ENCODE peak calls at places on chromosomes 7 and 10, in eight cellular contexts. W is A549, K is fibroblast of pulmonary artery, B is astrocyte of the spinal cord, I is AG04450, Q is spleen, E is uterus, F is OCI-LY7. V is an unnamed sample.

GRCh38 chr7:46515844-46516590 is 594.9 kb upstream of the IGFBP3 start:
- DNase-seq in Q (no peak), I (no peak), K (no peak), F (no peak), B (no peak), W (no peak), E (no peak), V (no peak)

GRCh38 chr10:58291538-58292174 is 22.7 kb downstream of the CISD1 start:
- DNase-seq in E (no peak), Q (no peak), F (peak), B (peak), I (no peak), K (peak), W (peak), V (peak)

GRCh38 chr10:54854843-54855242 is 53.8 kb upstream of the PCDH15 start:
- DNase-seq in K (no peak), W (no peak), E (no peak), B (no peak), Q (no peak), F (no peak), I (no peak), V (no peak)

GRCh38 chr7:91286432-91286831 is 22.2 kb downstream of the FZD1 start:
- DNase-seq in W (no peak), K (no peak), I (no peak), F (no peak), B (no peak), Q (no peak), E (no peak), V (no peak)

GRCh38 chr10:1142596-1142995 is 86.4 kb downstream of the WDR37 start:
- DNase-seq in I (no peak), K (no peak), W (no peak), B (no peak), Q (no peak), F (peak), E (no peak), V (no peak)

GRCh38 chr10:32937824-32938482 is 20.1 kb downstream of the ITGB1 start:
- DNase-seq in I (no peak), F (no peak), Q (peak), K (peak), E (no peak), B (peak), W (peak), V (peak)

GRCh38 chr10:61130366-61130765 is 186.4 kb upstream of the RHOBTB1 start:
- DNase-seq in W (no peak), F (no peak), E (no peak), B (peak), I (no peak), Q (no peak), K (no peak), V (no peak)

GRCh38 chr10:77348082-77348481 is 289.5 kb downstream of the KCNMA1 start:
- DNase-seq in Q (no peak), B (peak), I (no peak), E (no peak), K (no peak), W (no peak), F (no peak), V (no peak)

GRCh38 chr10:68067508-68067907 is 7.6 kb downstream of the HERC4 start:
- DNase-seq in E (no peak), B (no peak), Q (no peak), W (no peak), I (no peak), F (no peak), K (no peak), V (no peak)

GRCh38 chr7:75915416-75916156 is 631 bp downstream of the POR start:
- DNase-seq in B (no peak), F (peak), E (peak), W (no peak), K (peak), I (no peak), Q (peak), V (peak)

GRCh38 chr7:132221356-132221755 is 354.9 kb downstream of the PLXNA4 start:
- DNase-seq in B (no peak), I (no peak), Q (no peak), E (no peak), F (no peak), K (no peak), W (no peak), V (no peak)

GRCh38 chr7:17300012-17300411 is 1.6 kb downstream of the AHR start:
- DNase-seq in Q (no peak), W (no peak), I (no peak), K (no peak), F (no peak), E (no peak), B (no peak), V (no peak)

GRCh38 chr10:4280481-4281206 is 495.6 kb upstream of the KLF6 start:
- DNase-seq in W (no peak), I (no peak), Q (no peak), F (no peak), E (no peak), K (peak), B (peak), V (peak)

GRCh38 chr10:63114031-63114814 is 18.9 kb upstream of the NRBF2 start:
- DNase-seq in F (no peak), K (peak), B (peak), E (peak), I (peak), Q (no peak), W (peak), V (no peak)

GRCh38 chr7:85516675-85517074 is 329.8 kb upstream of the SEMA3D start:
- DNase-seq in K (peak), Q (no peak), I (no peak), B (peak), W (no peak), E (no peak), F (no peak), V (no peak)

GRCh38 chr10:8412541-8412940 is 358.1 kb downstream of the GATA3 start:
- DNase-seq in Q (no peak), E (no peak), B (no peak), K (no peak), F (no peak), W (no peak), I (no peak), V (no peak)

GRCh38 chr7:117116221-117116620 is 162.9 kb downstream of the ST7 start:
- DNase-seq in I (no peak), Q (no peak), F (no peak), K (no peak), B (no peak), W (no peak), E (no peak), V (no peak)

GRCh38 chr10:27019827-27020226 is 80.5 kb downstream of the ANKRD26 start:
- DNase-seq in E (no peak), F (no peak), K (peak), I (no peak), B (no peak), Q (no peak), W (no peak), V (peak)

GRCh38 chr10:79409038-79410035 is 36.1 kb downstream of the ZCCHC24 start:
- DNase-seq in E (no peak), K (no peak), F (no peak), I (no peak), B (no peak), Q (peak), W (no peak), V (no peak)

GRCh38 chr10:113709221-113709838 is 29.6 kb downstream of the CASP7 start:
- DNase-seq in E (no peak), W (peak), B (peak), Q (no peak), K (peak), I (peak), F (no peak), V (peak)

GRCh38 chr7:17660116-17660515 is 280.2 kb downstream of the SNX13 start:
- DNase-seq in F (no peak), W (no peak), K (peak), I (peak), Q (no peak), E (no peak), B (peak), V (no peak)

GRCh38 chr7:98355250-98355538 is 45.7 kb downstream of the BAIAP2L1 start:
- DNase-seq in I (no peak), Q (no peak), K (no peak), F (no peak), B (no peak), E (no peak), W (no peak), V (no peak)

GRCh38 chr7:77561354-77561753 is 24.3 kb downstream of the PTPN12 start:
- DNase-seq in I (no peak), W (no peak), Q (no peak), F (no peak), B (no peak), E (no peak), K (no peak), V (no peak)

GRCh38 chr10:4947635-4948596 is 15.3 kb upstream of the AKR1C1 start:
- DNase-seq in I (peak), B (peak), F (no peak), Q (no peak), E (peak), K (peak), W (peak), V (peak)

GRCh38 chr7:119086026-119086425 is 861.5 kb downstream of the ANKRD7 start:
- DNase-seq in B (no peak), Q (no peak), I (no peak), F (no peak), K (no peak), E (no peak), W (no peak), V (no peak)

DNA sequence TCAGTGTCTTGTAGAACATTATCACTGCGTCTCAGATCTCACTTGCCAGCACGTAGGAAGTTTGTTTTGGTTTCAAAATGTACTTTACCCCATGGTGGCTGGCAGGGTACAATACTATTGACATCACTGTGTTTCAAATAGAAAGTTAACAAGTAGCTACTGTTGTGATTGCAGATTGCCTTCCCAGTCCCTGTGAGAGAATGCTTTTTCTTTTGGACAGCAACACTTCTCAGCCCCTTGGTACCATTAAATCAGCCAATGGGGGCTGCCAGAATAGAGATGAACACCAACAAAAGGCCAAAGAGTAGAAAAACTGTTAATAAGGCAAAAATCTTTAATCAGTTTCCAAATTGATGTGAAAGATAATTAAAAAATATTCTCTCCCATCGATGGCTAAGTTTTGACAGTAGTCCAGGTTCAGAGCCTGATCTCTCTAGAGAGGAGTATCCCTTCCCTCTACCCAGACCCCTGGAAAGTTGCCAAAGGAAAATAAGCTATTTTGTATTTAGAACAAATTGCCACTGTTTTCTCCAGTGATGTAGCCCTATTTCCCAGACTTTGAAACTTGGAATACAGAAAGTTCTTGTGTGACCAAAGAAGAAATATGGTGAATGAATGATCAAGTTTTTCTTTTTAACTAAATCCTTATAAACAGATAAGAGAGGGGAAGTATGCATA is 34.9 kb downstream of the SMNDC1 start:
- DNase-seq in B (peak), E (no peak), W (no peak), K (peak), I (no peak), F (no peak), Q (no peak), V (no peak)
- H3K4me3 ChIP-seq in B (no peak), E (no peak), W (no peak), K (peak), I (no peak), F (no peak), Q (no peak), V (no peak)

GRCh38 chr7:143285454-143285756 is 647 bp downstream of the TMEM139 start:
- DNase-seq in F (no peak), K (no peak), I (no peak), Q (no peak), W (peak), B (no peak), E (no peak), V (no peak)

GRCh38 chr7:143284591-143285453 is at the start of gene TMEM139:
- DNase-seq in B (no peak), I (no peak), E (no peak), W (no peak), F (no peak), Q (no peak), K (no peak), V (no peak)

GRCh38 chr7:143281529-143281928 is 3.2 kb upstream of the TMEM139 start:
- DNase-seq in I (no peak), F (no peak), W (no peak), E (no peak), B (no peak), K (no peak), Q (no peak), V (no peak)

GRCh38 chr7:143282124-143282523 is 2.6 kb upstream of the TMEM139 start:
- DNase-seq in I (no peak), E (no peak), Q (no peak), K (no peak), B (no peak), F (no peak), W (no peak), V (no peak)

GRCh38 chr7:143283344-143283743 is 1.4 kb upstream of the TMEM139 start:
- DNase-seq in K (no peak), I (no peak), Q (no peak), W (no peak), F (peak), B (no peak), E (no peak), V (no peak)
- H3K4me3 ChIP-seq in K (no peak), I (no peak), Q (no peak), W (no peak), F (peak), B (no peak), E (no peak), V (no peak)

GRCh38 chr7:73717991-73718405 is 1.5 kb downstream of the STX1A start:
- DNase-seq in K (peak), I (no peak), F (peak), Q (peak), E (no peak), B (peak), W (no peak), V (peak)

GRCh38 chr7:73719806-73720169 is 319 bp upstream of the STX1A start:
- DNase-seq in F (no peak), K (no peak), I (no peak), W (no peak), B (no peak), E (no peak), Q (no peak), V (no peak)

GRCh38 chr7:73717025-73717807 is 2.3 kb downstream of the STX1A start:
- DNase-seq in W (no peak), E (no peak), I (no peak), B (peak), Q (no peak), K (no peak), F (no peak), V (peak)

GRCh38 chr7:73718905-73719805 is at the start of gene STX1A:
- DNase-seq in W (peak), K (peak), B (peak), F (peak), Q (peak), I (no peak), E (peak), V (peak)

GRCh38 chr7:73718438-73718881 is 1.0 kb downstream of the STX1A start:
- DNase-seq in F (no peak), E (no peak), K (no peak), Q (no peak), I (no peak), W (no peak), B (no peak), V (no peak)
- H3K4me3 ChIP-seq in F (peak), E (peak), K (peak), Q (peak), I (peak), W (peak), B (peak), V (peak)

GRCh38 chr10:99432881-99433280 is 2.5 kb upstream of the GOT1 start:
- DNase-seq in K (no peak), I (no peak), B (no peak), F (no peak), E (no peak), Q (no peak), W (no peak), V (no peak)

GRCh38 chr10:99430451-99431189 is at the start of gene GOT1:
- DNase-seq in B (peak), W (peak), I (peak), Q (peak), F (peak), E (peak), K (peak), V (peak)

GRCh38 chr10:99433378-99434020 is 3.1 kb upstream of the GOT1 start:
- DNase-seq in W (peak), B (no peak), K (no peak), F (no peak), E (no peak), Q (no peak), I (no peak), V (peak)

GRCh38 chr10:99431190-99431549 is 746 bp upstream of the GOT1 start:
- DNase-seq in Q (peak), I (no peak), K (peak), F (peak), E (peak), B (peak), W (peak), V (no peak)

GRCh38 chr10:99432047-99432446 is 1.6 kb upstream of the GOT1 start:
- DNase-seq in I (no peak), B (no peak), F (no peak), W (no peak), E (no peak), K (no peak), Q (no peak), V (no peak)
- H3K4me3 ChIP-seq in I (no peak), B (no peak), F (peak), W (peak), E (no peak), K (peak), Q (peak), V (no peak)

DNA sequence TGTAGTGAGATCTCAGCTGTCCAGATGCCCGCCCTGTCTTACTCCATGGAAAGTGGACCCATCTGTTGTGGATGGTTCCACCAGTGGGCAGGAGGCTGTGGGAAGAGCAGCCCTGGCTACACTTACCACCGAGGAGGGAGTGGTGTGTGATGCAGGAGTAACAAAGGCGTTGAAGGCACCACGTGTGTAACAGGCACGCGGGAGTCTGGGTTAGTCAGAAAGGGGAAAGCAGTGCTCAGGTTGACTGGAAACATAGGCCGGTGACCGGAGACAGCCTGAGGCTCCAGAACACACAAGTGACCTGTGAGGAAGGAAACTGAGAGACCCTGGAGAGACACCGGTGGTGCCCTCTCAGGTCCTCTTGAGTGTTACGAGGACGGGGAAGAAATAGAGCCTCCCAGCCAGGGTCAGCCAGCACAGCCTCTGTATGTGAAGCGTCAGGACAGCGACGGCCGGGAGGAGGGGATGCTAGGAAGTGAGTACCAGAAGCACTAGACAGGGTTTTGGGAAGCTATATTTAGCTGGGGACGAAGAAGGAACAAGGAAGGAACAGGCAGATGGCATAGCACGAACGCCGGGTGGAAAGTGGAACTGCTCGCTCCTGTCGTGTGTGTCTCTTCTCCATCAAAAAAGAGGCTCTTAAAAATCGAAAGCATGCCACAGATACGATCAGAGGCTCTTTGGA is 51.7 kb downstream of the DAGLB start:
- DNase-seq in I (no peak), K (no peak), B (no peak), Q (peak), E (no peak), F (no peak), W (no peak), V (no peak)
- H3K4me3 ChIP-seq in I (no peak), K (no peak), B (no peak), Q (no peak), E (no peak), F (no peak), W (no peak), V (no peak)

GRCh38 chr10:59877191-59877671 is 29.1 kb downstream of the CCDC6 start:
- DNase-seq in E (no peak), W (no peak), I (peak), K (peak), Q (no peak), F (no peak), B (peak), V (peak)
- H3K4me3 ChIP-seq in E (no peak), W (no peak), I (no peak), K (no peak), Q (no peak), F (no peak), B (no peak), V (no peak)

GRCh38 chr10:36187382-36188042 is 545.4 kb upstream of the FZD8 start:
- DNase-seq in W (no peak), F (no peak), K (no peak), I (no peak), B (no peak), Q (no peak), E (peak), V (no peak)

GRCh38 chr10:36183056-36183455 is 541.0 kb upstream of the FZD8 start:
- DNase-seq in B (no peak), K (no peak), E (no peak), W (no peak), Q (no peak), I (no peak), F (no peak), V (no peak)

GRCh38 chr10:36183726-36184125 is 541.6 kb upstream of the FZD8 start:
- DNase-seq in E (no peak), K (no peak), Q (no peak), B (no peak), F (no peak), W (no peak), I (no peak), V (no peak)

GRCh38 chr10:36182059-36182654 is 540.1 kb upstream of the FZD8 start:
- DNase-seq in E (no peak), F (no peak), I (no peak), B (peak), W (peak), K (peak), Q (no peak), V (peak)

GRCh38 chr10:36185096-36185495 is 543.0 kb upstream of the FZD8 start:
- DNase-seq in F (no peak), I (no peak), K (no peak), W (no peak), Q (no peak), B (no peak), E (no peak), V (no peak)
- H3K4me3 ChIP-seq in F (no peak), I (no peak), K (no peak), W (no peak), Q (no peak), B (no peak), E (no peak), V (no peak)

GRCh38 chr10:49735161-49735560 is 27.0 kb downstream of the OGDHL start:
- DNase-seq in Q (no peak), W (no peak), K (no peak), F (no peak), E (no peak), B (no peak), I (no peak), V (no peak)
- H3K4me3 ChIP-seq in Q (no peak), W (no peak), K (no peak), F (no peak), E (no peak), B (no peak), I (no peak), V (no peak)